ENCODE peak calls at places on chromosomes 1 and 21, in four cellular contexts. R, P, Y and G are unnamed samples.

GRCh38 chr1:182875889-182876288 is 36.7 kb downstream of the DHX9 start:
- DNase-seq in P (no peak), R (no peak), Y (no peak), G (no peak)

GRCh38 chr1:6246497-6247295 is 2.7 kb downstream of the HES3 start:
- DNase-seq in R (no peak), Y (peak), P (peak), G (peak)

GRCh38 chr1:49389699-49390098 is 613.0 kb upstream of the BEND5 start:
- DNase-seq in R (no peak), P (no peak), Y (no peak), G (no peak)

GRCh38 chr1:179351281-179351680 is 14.5 kb upstream of the AXDND1 start:
- DNase-seq in R (no peak), Y (no peak), P (no peak), G (no peak)

GRCh38 chr21:14737922-14738321 is 191.8 kb upstream of the SAMSN1 start:
- DNase-seq in Y (peak), R (no peak), P (no peak), G (peak)

GRCh38 chr1:226687476-226687875 is 51.6 kb downstream of the ITPKB start:
- DNase-seq in Y (no peak), R (no peak), P (no peak), G (peak)

GRCh38 chr1:1360511-1361169 is 2.3 kb upstream of the MXRA8 start:
- DNase-seq in Y (no peak), R (peak), P (peak), G (no peak)

GRCh38 chr1:45945426-45945825 is 142.0 kb downstream of the MAST2 start:
- DNase-seq in R (no peak), Y (no peak), P (no peak), G (no peak)

GRCh38 chr1:172497230-172497629 is 35.7 kb upstream of the SUCO start:
- DNase-seq in Y (no peak), R (peak), P (peak), G (no peak)

GRCh38 chr1:222171005-222171404 is 376.9 kb downstream of the HHIPL2 start:
- DNase-seq in P (peak), R (peak), Y (no peak), G (no peak)

GRCh38 chr1:208089971-208090755 is 154.0 kb downstream of the PLXNA2 start:
- DNase-seq in Y (no peak), P (no peak), R (no peak), G (no peak)

GRCh38 chr21:45283611-45284455 is 3.9 kb downstream of the POFUT2 start:
- DNase-seq in P (no peak), R (no peak), Y (no peak), G (no peak)

GRCh38 chr21:17712887-17713286 is 100.2 kb upstream of the BTG3 start:
- DNase-seq in Y (no peak), R (no peak), P (no peak), G (no peak)

GRCh38 chr1:229287257-229287656 is 16.3 kb downstream of the RAB4A start:
- DNase-seq in Y (no peak), R (no peak), P (no peak), G (no peak)

GRCh38 chr1:112937495-112937894 is 18.5 kb downstream of the SLC16A1 start:
- DNase-seq in P (no peak), Y (no peak), R (no peak), G (no peak)

GRCh38 chr1:100141192-100141591 is 8.2 kb downstream of the TRMT13 start:
- DNase-seq in Y (no peak), R (no peak), P (no peak), G (no peak)

GRCh38 chr1:184260382-184260781 is 126.4 kb upstream of the C1orf21 start:
- DNase-seq in P (no peak), R (peak), Y (no peak), G (no peak)

GRCh38 chr1:14605945-14606344 is 7.5 kb downstream of the KAZN start:
- DNase-seq in Y (no peak), P (no peak), R (no peak), G (no peak)